ENCODE peak calls at places on chromosomes 7 and 10, in nine cellular contexts. One of them, this sample, is unnamed.

GRCh38 chr10:92897916-92898315 is 49.6 kb downstream of the EXOC6 start:
- DNase-seq in stimulated activated CD4-positive, alpha-beta T cell treated with anti-CD3 and anti-CD28 coated beads, Interleukin-4, amount 100 ng/mL, for 4 hours: no peak
- DNase-seq in NCI-H345: no peak
- DNase-seq in adipocyte: no peak
- DNase-seq in IMR-90: no peak
- DNase-seq in stimulated activated CD8-positive, alpha-beta memory T cell treated with anti-CD3 and anti-CD28 coated beads, Interleukin-7, amount 100 ng/mL, for 1 hour: no peak
- DNase-seq in testis: no peak
- DNase-seq in lower lobe of right lung: no peak
- DNase-seq in AG04450: no peak
- DNase-seq in this sample: no peak

GRCh38 chr10:5528989-5529701 is 4.4 kb downstream of the CALML3 start:
- DNase-seq in stimulated activated CD4-positive, alpha-beta T cell treated with anti-CD3 and anti-CD28 coated beads, Interleukin-4, amount 100 ng/mL, for 4 hours: no peak
- DNase-seq in NCI-H345: no peak
- DNase-seq in adipocyte: no peak
- DNase-seq in IMR-90: no peak
- DNase-seq in stimulated activated CD8-positive, alpha-beta memory T cell treated with anti-CD3 and anti-CD28 coated beads, Interleukin-7, amount 100 ng/mL, for 1 hour: no peak
- DNase-seq in testis: no peak
- DNase-seq in lower lobe of right lung: no peak
- DNase-seq in AG04450: no peak
- DNase-seq in this sample: no peak

GRCh38 chr7:43083091-43083490 is 29.4 kb upstream of the HECW1 start:
- DNase-seq in stimulated activated CD4-positive, alpha-beta T cell treated with anti-CD3 and anti-CD28 coated beads, Interleukin-4, amount 100 ng/mL, for 4 hours: no peak
- DNase-seq in NCI-H345: no peak
- DNase-seq in adipocyte: peak; percentile 56
- DNase-seq in IMR-90: no peak
- DNase-seq in stimulated activated CD8-positive, alpha-beta memory T cell treated with anti-CD3 and anti-CD28 coated beads, Interleukin-7, amount 100 ng/mL, for 1 hour: no peak
- DNase-seq in testis: no peak
- DNase-seq in lower lobe of right lung: no peak
- DNase-seq in AG04450: no peak
- DNase-seq in this sample: no peak

GRCh38 chr7:29035044-29035740 is 77.1 kb upstream of the TRIL start:
- DNase-seq in stimulated activated CD4-positive, alpha-beta T cell treated with anti-CD3 and anti-CD28 coated beads, Interleukin-4, amount 100 ng/mL, for 4 hours: no peak
- DNase-seq in NCI-H345: no peak
- DNase-seq in adipocyte: peak; percentile 78
- DNase-seq in IMR-90: peak; percentile 58
- DNase-seq in stimulated activated CD8-positive, alpha-beta memory T cell treated with anti-CD3 and anti-CD28 coated beads, Interleukin-7, amount 100 ng/mL, for 1 hour: no peak
- DNase-seq in testis: no peak
- DNase-seq in lower lobe of right lung: no peak
- DNase-seq in AG04450: no peak
- DNase-seq in this sample: no peak

GRCh38 chr7:126119981-126120380 is 1132.8 kb downstream of the GRM8 start:
- DNase-seq in stimulated activated CD4-positive, alpha-beta T cell treated with anti-CD3 and anti-CD28 coated beads, Interleukin-4, amount 100 ng/mL, for 4 hours: no peak
- DNase-seq in NCI-H345: no peak
- DNase-seq in adipocyte: no peak
- DNase-seq in IMR-90: no peak
- DNase-seq in stimulated activated CD8-positive, alpha-beta memory T cell treated with anti-CD3 and anti-CD28 coated beads, Interleukin-7, amount 100 ng/mL, for 1 hour: no peak
- DNase-seq in testis: no peak
- DNase-seq in lower lobe of right lung: no peak
- DNase-seq in AG04450: no peak
- DNase-seq in this sample: no peak

GRCh38 chr7:26662646-26663045 is 201.7 kb downstream of the SKAP2 start:
- DNase-seq in stimulated activated CD4-positive, alpha-beta T cell treated with anti-CD3 and anti-CD28 coated beads, Interleukin-4, amount 100 ng/mL, for 4 hours: no peak
- DNase-seq in NCI-H345: no peak
- DNase-seq in adipocyte: no peak
- DNase-seq in IMR-90: no peak
- DNase-seq in stimulated activated CD8-positive, alpha-beta memory T cell treated with anti-CD3 and anti-CD28 coated beads, Interleukin-7, amount 100 ng/mL, for 1 hour: no peak
- DNase-seq in testis: peak; percentile 84
- DNase-seq in lower lobe of right lung: no peak
- DNase-seq in AG04450: no peak
- DNase-seq in this sample: no peak

GRCh38 chr7:158327571-158328180 is 259.9 kb downstream of the PTPRN2 start:
- DNase-seq in stimulated activated CD4-positive, alpha-beta T cell treated with anti-CD3 and anti-CD28 coated beads, Interleukin-4, amount 100 ng/mL, for 4 hours: no peak
- DNase-seq in NCI-H345: peak; percentile 46
- DNase-seq in adipocyte: no peak
- DNase-seq in IMR-90: no peak
- DNase-seq in stimulated activated CD8-positive, alpha-beta memory T cell treated with anti-CD3 and anti-CD28 coated beads, Interleukin-7, amount 100 ng/mL, for 1 hour: no peak
- DNase-seq in testis: no peak
- DNase-seq in lower lobe of right lung: no peak
- DNase-seq in AG04450: no peak
- DNase-seq in this sample: peak; percentile 57

GRCh38 chr10:86391236-86391840 is 24.7 kb upstream of the GRID1 start:
- DNase-seq in stimulated activated CD4-positive, alpha-beta T cell treated with anti-CD3 and anti-CD28 coated beads, Interleukin-4, amount 100 ng/mL, for 4 hours: no peak
- DNase-seq in NCI-H345: no peak
- DNase-seq in adipocyte: no peak
- DNase-seq in IMR-90: no peak
- DNase-seq in stimulated activated CD8-positive, alpha-beta memory T cell treated with anti-CD3 and anti-CD28 coated beads, Interleukin-7, amount 100 ng/mL, for 1 hour: no peak
- DNase-seq in testis: no peak
- DNase-seq in lower lobe of right lung: no peak
- DNase-seq in AG04450: no peak
- DNase-seq in this sample: no peak

GRCh38 chr10:103835121-103836045 is 20.0 kb downstream of the SH3PXD2A start:
- DNase-seq in stimulated activated CD4-positive, alpha-beta T cell treated with anti-CD3 and anti-CD28 coated beads, Interleukin-4, amount 100 ng/mL, for 4 hours: no peak
- DNase-seq in NCI-H345: no peak
- DNase-seq in adipocyte: peak; percentile 54
- DNase-seq in IMR-90: peak; percentile 87
- DNase-seq in stimulated activated CD8-positive, alpha-beta memory T cell treated with anti-CD3 and anti-CD28 coated beads, Interleukin-7, amount 100 ng/mL, for 1 hour: no peak
- DNase-seq in testis: peak; percentile 69
- DNase-seq in lower lobe of right lung: peak; percentile 59
- DNase-seq in AG04450: peak; percentile 53
- DNase-seq in this sample: no peak

GRCh38 chr7:97179454-97180104 is 62.1 kb downstream of the SDHAF3 start:
- DNase-seq in stimulated activated CD4-positive, alpha-beta T cell treated with anti-CD3 and anti-CD28 coated beads, Interleukin-4, amount 100 ng/mL, for 4 hours: peak; percentile 11
- DNase-seq in NCI-H345: peak; percentile 59
- DNase-seq in adipocyte: peak; percentile 83
- DNase-seq in IMR-90: peak; percentile 65
- DNase-seq in stimulated activated CD8-positive, alpha-beta memory T cell treated with anti-CD3 and anti-CD28 coated beads, Interleukin-7, amount 100 ng/mL, for 1 hour: no peak
- DNase-seq in testis: peak; percentile 38
- DNase-seq in lower lobe of right lung: no peak
- DNase-seq in AG04450: peak; percentile 29
- DNase-seq in this sample: peak; percentile 77

GRCh38 chr7:3455826-3456444 is 154.9 kb downstream of the SDK1 start:
- DNase-seq in stimulated activated CD4-positive, alpha-beta T cell treated with anti-CD3 and anti-CD28 coated beads, Interleukin-4, amount 100 ng/mL, for 4 hours: no peak
- DNase-seq in NCI-H345: no peak
- DNase-seq in adipocyte: peak; percentile 30
- DNase-seq in IMR-90: peak; percentile 54
- DNase-seq in stimulated activated CD8-positive, alpha-beta memory T cell treated with anti-CD3 and anti-CD28 coated beads, Interleukin-7, amount 100 ng/mL, for 1 hour: no peak
- DNase-seq in testis: no peak
- DNase-seq in lower lobe of right lung: no peak
- DNase-seq in AG04450: no peak
- DNase-seq in this sample: no peak

GRCh38 chr7:51426163-51426562 is 109.6 kb upstream of the COBL start:
- DNase-seq in stimulated activated CD4-positive, alpha-beta T cell treated with anti-CD3 and anti-CD28 coated beads, Interleukin-4, amount 100 ng/mL, for 4 hours: no peak
- DNase-seq in NCI-H345: no peak
- DNase-seq in adipocyte: no peak
- DNase-seq in IMR-90: no peak
- DNase-seq in stimulated activated CD8-positive, alpha-beta memory T cell treated with anti-CD3 and anti-CD28 coated beads, Interleukin-7, amount 100 ng/mL, for 1 hour: no peak
- DNase-seq in testis: no peak
- DNase-seq in lower lobe of right lung: no peak
- DNase-seq in AG04450: no peak
- DNase-seq in this sample: no peak

GRCh38 chr10:123808873-123809272 is 82.7 kb downstream of the CPXM2 start:
- DNase-seq in stimulated activated CD4-positive, alpha-beta T cell treated with anti-CD3 and anti-CD28 coated beads, Interleukin-4, amount 100 ng/mL, for 4 hours: no peak
- DNase-seq in NCI-H345: no peak
- DNase-seq in adipocyte: peak; percentile 91
- DNase-seq in IMR-90: no peak
- DNase-seq in stimulated activated CD8-positive, alpha-beta memory T cell treated with anti-CD3 and anti-CD28 coated beads, Interleukin-7, amount 100 ng/mL, for 1 hour: no peak
- DNase-seq in testis: no peak
- DNase-seq in lower lobe of right lung: no peak
- DNase-seq in AG04450: no peak
- DNase-seq in this sample: no peak

GRCh38 chr10:132662186-132662920 is 123.6 kb downstream of the NKX6-2 start:
- DNase-seq in stimulated activated CD4-positive, alpha-beta T cell treated with anti-CD3 and anti-CD28 coated beads, Interleukin-4, amount 100 ng/mL, for 4 hours: no peak
- DNase-seq in NCI-H345: no peak
- DNase-seq in adipocyte: no peak
- DNase-seq in IMR-90: peak; percentile 12
- DNase-seq in stimulated activated CD8-positive, alpha-beta memory T cell treated with anti-CD3 and anti-CD28 coated beads, Interleukin-7, amount 100 ng/mL, for 1 hour: no peak
- DNase-seq in testis: no peak
- DNase-seq in lower lobe of right lung: peak; percentile 35
- DNase-seq in AG04450: no peak
- DNase-seq in this sample: peak; percentile 49

GRCh38 chr10:46309511-46310142 is 22.8 kb downstream of the ANTXRL start:
- DNase-seq in stimulated activated CD4-positive, alpha-beta T cell treated with anti-CD3 and anti-CD28 coated beads, Interleukin-4, amount 100 ng/mL, for 4 hours: no peak
- DNase-seq in NCI-H345: no peak
- DNase-seq in adipocyte: no peak
- DNase-seq in IMR-90: no peak
- DNase-seq in stimulated activated CD8-positive, alpha-beta memory T cell treated with anti-CD3 and anti-CD28 coated beads, Interleukin-7, amount 100 ng/mL, for 1 hour: no peak
- DNase-seq in testis: peak; percentile 2
- DNase-seq in lower lobe of right lung: no peak
- DNase-seq in AG04450: no peak
- DNase-seq in this sample: no peak

This sample was measured in H7.